ENCODE peak calls at places on chromosomes 1 and 21, in six cellular contexts. One of them, this sample, is unnamed.
A peak's percentile ranks its signal among the peaks of the same experiment; 100 is the strongest.

GRCh38 chr1:156941675-156942074 is 21.2 kb downstream of the LRRC71 start:
- DNase-seq in psoas muscle: no peak
- DNase-seq in heart right ventricle: no peak
- DNase-seq in CD8-positive, alpha-beta T cell: no peak
- DNase-seq in body of pancreas: no peak
- DNase-seq in mesendoderm: no peak
- DNase-seq in this sample: no peak

GRCh38 chr1:234724517-234725176 is 114.7 kb upstream of the IRF2BP2 start:
- DNase-seq in body of pancreas: peak; percentile 87
- DNase-seq in heart right ventricle: peak; percentile 88
- DNase-seq in psoas muscle: peak; percentile 62
- DNase-seq in mesendoderm: no peak
- DNase-seq in CD8-positive, alpha-beta T cell: no peak
- DNase-seq in this sample: peak; percentile 70

GRCh38 chr1:246210751-246211150 is 296.3 kb downstream of the SMYD3 start:
- DNase-seq in heart right ventricle: no peak
- DNase-seq in psoas muscle: no peak
- DNase-seq in mesendoderm: peak; percentile 78
- DNase-seq in CD8-positive, alpha-beta T cell: no peak
- DNase-seq in body of pancreas: no peak
- DNase-seq in this sample: peak; percentile 53

GRCh38 chr1:172581779-172582178 is 48.8 kb downstream of the SUCO start:
- DNase-seq in heart right ventricle: no peak
- DNase-seq in mesendoderm: peak; percentile 31
- DNase-seq in psoas muscle: no peak
- DNase-seq in CD8-positive, alpha-beta T cell: no peak
- DNase-seq in body of pancreas: no peak
- DNase-seq in this sample: no peak

GRCh38 chr1:162022626-162023025 is 1.0 kb downstream of the OLFML2B start:
- DNase-seq in body of pancreas: no peak
- DNase-seq in psoas muscle: no peak
- DNase-seq in mesendoderm: no peak
- DNase-seq in CD8-positive, alpha-beta T cell: no peak
- DNase-seq in heart right ventricle: no peak
- DNase-seq in this sample: no peak

GRCh38 chr21:36021251-36021837 is 39.0 kb downstream of the SETD4 start:
- DNase-seq in CD8-positive, alpha-beta T cell: no peak
- DNase-seq in body of pancreas: no peak
- DNase-seq in heart right ventricle: no peak
- DNase-seq in psoas muscle: no peak
- DNase-seq in mesendoderm: no peak
- DNase-seq in this sample: no peak

GRCh38 chr1:156743367-156744302 is 2.7 kb upstream of the MRPL24 start:
- DNase-seq in body of pancreas: no peak
- DNase-seq in CD8-positive, alpha-beta T cell: no peak
- DNase-seq in mesendoderm: no peak
- DNase-seq in heart right ventricle: no peak
- DNase-seq in psoas muscle: no peak
- DNase-seq in this sample: no peak

GRCh38 chr1:17498214-17498613 is 41.3 kb upstream of the ARHGEF10L start:
- DNase-seq in body of pancreas: no peak
- DNase-seq in heart right ventricle: no peak
- DNase-seq in mesendoderm: no peak
- DNase-seq in CD8-positive, alpha-beta T cell: no peak
- DNase-seq in psoas muscle: no peak
- DNase-seq in this sample: no peak

GRCh38 chr1:218346391-218347204 is 1.5 kb downstream of the TGFB2 start:
- DNase-seq in heart right ventricle: no peak
- DNase-seq in CD8-positive, alpha-beta T cell: no peak
- DNase-seq in mesendoderm: peak; percentile 57
- DNase-seq in body of pancreas: peak; percentile 20
- DNase-seq in psoas muscle: peak; percentile 28
- DNase-seq in this sample: peak; percentile 61

GRCh38 chr1:232183802-232184201 is 446.1 kb downstream of the SIPA1L2 start:
- DNase-seq in CD8-positive, alpha-beta T cell: no peak
- DNase-seq in psoas muscle: no peak
- DNase-seq in heart right ventricle: no peak
- DNase-seq in mesendoderm: peak; percentile 21
- DNase-seq in body of pancreas: no peak
- DNase-seq in this sample: no peak

GRCh38 chr1:22031214-22031962 is 21.1 kb upstream of the CDC42 start:
- DNase-seq in heart right ventricle: peak; percentile 35
- DNase-seq in CD8-positive, alpha-beta T cell: no peak
- DNase-seq in body of pancreas: no peak
- DNase-seq in mesendoderm: no peak
- DNase-seq in psoas muscle: no peak
- DNase-seq in this sample: no peak

GRCh38 chr1:227934476-227935313 is 13.0 kb downstream of the WNT9A start:
- DNase-seq in body of pancreas: peak; percentile 12
- DNase-seq in CD8-positive, alpha-beta T cell: peak; percentile 14
- DNase-seq in heart right ventricle: no peak
- DNase-seq in mesendoderm: peak; percentile 75
- DNase-seq in psoas muscle: peak; percentile 64
- DNase-seq in this sample: no peak

GRCh38 chr21:35508389-35508888 is 459.3 kb upstream of the RUNX1 start:
- DNase-seq in CD8-positive, alpha-beta T cell: no peak
- DNase-seq in body of pancreas: no peak
- DNase-seq in mesendoderm: peak; percentile 94
- DNase-seq in psoas muscle: peak; percentile 33
- DNase-seq in heart right ventricle: peak; percentile 54
- DNase-seq in this sample: peak; percentile 49

GRCh38 chr21:36699026-36699545 is at the start of gene SIM2:
- DNase-seq in mesendoderm: peak; percentile 63
- DNase-seq in psoas muscle: no peak
- DNase-seq in body of pancreas: no peak
- DNase-seq in heart right ventricle: no peak
- DNase-seq in CD8-positive, alpha-beta T cell: no peak
- DNase-seq in this sample: peak; percentile 83

GRCh38 chr1:14945132-14946010 is 208.2 kb upstream of the TMEM51 start:
- DNase-seq in body of pancreas: peak; percentile 59
- DNase-seq in heart right ventricle: peak; percentile 41
- DNase-seq in mesendoderm: peak; percentile 72
- DNase-seq in psoas muscle: peak; percentile 60
- DNase-seq in CD8-positive, alpha-beta T cell: no peak
- DNase-seq in this sample: peak; percentile 84

DNA sequence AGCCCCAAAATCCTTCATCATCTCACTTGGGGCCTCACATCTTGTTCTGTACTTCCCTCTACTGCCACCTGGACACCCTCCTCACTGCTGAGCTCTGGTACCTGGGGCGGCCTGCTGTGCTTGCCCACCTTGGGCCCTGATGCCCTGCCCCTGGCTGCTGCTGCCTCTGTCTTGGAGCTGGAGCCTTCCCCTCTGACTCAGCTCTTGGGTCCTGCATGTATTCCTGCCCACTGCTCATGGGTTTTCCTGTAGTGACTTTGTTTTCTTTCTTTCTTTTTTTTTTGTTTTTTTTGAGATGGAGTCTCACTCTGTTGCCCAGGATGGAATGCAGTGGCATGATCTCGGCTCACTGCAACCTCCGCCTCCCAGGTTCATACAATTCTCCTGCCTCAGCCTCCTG is 37.5 kb downstream of the TRAPPC10 start:
- DNase-seq in CD8-positive, alpha-beta T cell: no peak
- DNase-seq in body of pancreas: no peak
- DNase-seq in mesendoderm: no peak
- DNase-seq in heart right ventricle: no peak
- DNase-seq in psoas muscle: no peak
- DNase-seq in this sample: no peak
- H3K27me3 ChIP-seq in CD8-positive, alpha-beta T cell: no peaks in the 10 kb centered on the region
- H3K27me3 ChIP-seq in body of pancreas: no peaks in the 10 kb centered on the region
- H3K27me3 ChIP-seq in mesendoderm: no peaks in the 10 kb centered on the region
- H3K27me3 ChIP-seq in heart right ventricle: no peaks in the 10 kb centered on the region
- H3K27me3 ChIP-seq in psoas muscle: no peaks in the 10 kb centered on the region
- H3K27me3 ChIP-seq in this sample: no peaks in the 10 kb centered on the region

GRCh38 chr1:204146965-204147364 is 4.9 kb downstream of the ETNK2 start:
- DNase-seq in psoas muscle: no peak
- DNase-seq in CD8-positive, alpha-beta T cell: no peak
- DNase-seq in heart right ventricle: no peak
- DNase-seq in body of pancreas: no peak
- DNase-seq in mesendoderm: no peak
- DNase-seq in this sample: no peak
- H3K4me3 ChIP-seq in psoas muscle: no peak overlapping the region
- H3K4me3 ChIP-seq in CD8-positive, alpha-beta T cell: no peak overlapping the region
- H3K4me3 ChIP-seq in heart right ventricle: no peak overlapping the region
- H3K4me3 ChIP-seq in body of pancreas: no peak overlapping the region
- H3K4me3 ChIP-seq in mesendoderm: no peak overlapping the region
- H3K4me3 ChIP-seq in this sample: no peak overlapping the region

GRCh38 chr1:23430803-23431202 is 6.3 kb upstream of the TCEA3 start:
- DNase-seq in CD8-positive, alpha-beta T cell: no peak
- DNase-seq in psoas muscle: no peak
- DNase-seq in mesendoderm: no peak
- DNase-seq in heart right ventricle: no peak
- DNase-seq in body of pancreas: no peak
- DNase-seq in this sample: no peak
- H3K36me3 ChIP-seq in CD8-positive, alpha-beta T cell: no peaks in the 10 kb centered on the region
- H3K36me3 ChIP-seq in psoas muscle: peaks cover 73% of the 10 kb centered on the region
- H3K36me3 ChIP-seq in mesendoderm: peaks cover 13% of the 10 kb centered on the region
- H3K36me3 ChIP-seq in heart right ventricle: peaks cover 54% of the 10 kb centered on the region
- H3K36me3 ChIP-seq in body of pancreas: peaks cover 11% of the 10 kb centered on the region
- H3K36me3 ChIP-seq in this sample: peaks cover 35% of the 10 kb centered on the region

DNA sequence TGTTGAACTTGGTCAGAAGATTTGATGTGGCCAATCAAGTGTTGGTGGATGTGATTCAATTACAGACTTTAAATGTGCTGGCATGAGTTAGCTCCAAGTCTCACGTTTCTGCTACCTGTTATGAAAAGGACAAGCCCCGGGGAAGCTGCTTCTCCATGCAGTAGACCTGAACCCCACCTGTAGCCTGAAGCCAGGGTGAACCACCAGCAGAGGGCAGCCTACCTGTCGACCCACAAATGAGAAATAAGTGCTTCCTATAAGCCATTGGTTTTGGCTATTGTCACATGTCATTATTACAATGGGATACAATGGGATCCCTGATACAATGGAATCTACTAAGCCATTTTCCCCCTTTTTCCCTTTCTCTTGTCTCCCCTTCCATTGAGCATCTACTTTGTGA is 230.2 kb downstream of the PRDM2 start:
- DNase-seq in mesendoderm: peak; percentile 57
- DNase-seq in psoas muscle: no peak
- DNase-seq in CD8-positive, alpha-beta T cell: no peak
- DNase-seq in body of pancreas: no peak
- DNase-seq in heart right ventricle: no peak
- DNase-seq in this sample: peak; percentile 79
- H3K27me3 ChIP-seq in mesendoderm: no peaks in the 10 kb centered on the region
- H3K27me3 ChIP-seq in psoas muscle: no peaks in the 10 kb centered on the region
- H3K27me3 ChIP-seq in CD8-positive, alpha-beta T cell: no peaks in the 10 kb centered on the region
- H3K27me3 ChIP-seq in body of pancreas: no peaks in the 10 kb centered on the region
- H3K27me3 ChIP-seq in heart right ventricle: peaks cover 11% of the 10 kb centered on the region
- H3K27me3 ChIP-seq in this sample: no peaks in the 10 kb centered on the region